ENCODE peak calls at places on chromosome 5, in seven cellular contexts. N is neural progenitor cell, O is K562, D is upper lobe of left lung, V is testis, W is AG04450, H is lower leg skin. C is an unnamed sample.

GRCh38 chr5:88680253-88681132 is 202.5 kb downstream of the MEF2C start:
- DNase-seq in N (peak), O (peak), D (peak), V (peak), W (no peak), H (peak), C (peak)

GRCh38 chr5:74127377-74128338 is 501.7 kb downstream of the ARHGEF28 start:
- DNase-seq in N (peak), O (no peak), D (no peak), V (peak), W (no peak), H (no peak), C (no peak)

GRCh38 chr5:35815089-35815936 is 41.4 kb upstream of the IL7R start:
- DNase-seq in N (peak), O (peak), D (no peak), V (no peak), W (no peak), H (no peak), C (no peak)

GRCh38 chr5:60354322-60354721 is 345.6 kb downstream of the DEPDC1B start:
- DNase-seq in N (no peak), O (no peak), D (no peak), V (no peak), W (no peak), H (no peak), C (no peak)

GRCh38 chr5:128572546-128573339 is 34.7 kb upstream of the FBN2 start:
- DNase-seq in N (no peak), O (no peak), D (no peak), V (no peak), W (no peak), H (no peak), C (no peak)

GRCh38 chr5:132766020-132766805 is 10.8 kb downstream of the SEPTIN8 start:
- DNase-seq in N (no peak), O (no peak), D (no peak), V (no peak), W (no peak), H (peak), C (no peak)

GRCh38 chr5:165871279-165871678 is 2365.9 kb downstream of the MAT2B start:
- DNase-seq in N (peak), O (no peak), D (no peak), V (no peak), W (no peak), H (no peak), C (no peak)

GRCh38 chr5:170228756-170229459 is 3.9 kb upstream of the C5orf58 start:
- DNase-seq in N (no peak), O (no peak), D (no peak), V (no peak), W (no peak), H (no peak), C (no peak)

GRCh38 chr5:141866111-141866510 is 12.1 kb downstream of the PCDH1 start:
- DNase-seq in N (no peak), O (no peak), D (peak), V (peak), W (no peak), H (no peak), C (no peak)

GRCh38 chr5:142618125-142618524 is 67.8 kb downstream of the FGF1 start:
- DNase-seq in N (no peak), O (no peak), D (no peak), V (no peak), W (peak), H (no peak), C (no peak)

GRCh38 chr5:143063175-143063970 is 293.2 kb downstream of the ARHGAP26 start:
- DNase-seq in N (no peak), O (no peak), D (no peak), V (peak), W (no peak), H (peak), C (no peak)

GRCh38 chr5:138596105-138596987 is 21.1 kb upstream of the HSPA9 start:
- DNase-seq in N (peak), O (no peak), D (no peak), V (no peak), W (no peak), H (no peak), C (no peak)

GRCh38 chr5:172910828-172911627 is 48.2 kb upstream of the RPL26L1 start:
- DNase-seq in N (peak), O (no peak), D (no peak), V (peak), W (no peak), H (peak), C (peak)
- TF ChIP-seq CTCF in N (peak), O (peak), D (peak), V (no peak), W (peak), H (no peak), C (no peak)

GRCh38 chr5:176181271-176181855 is 56.9 kb upstream of the SIMC1 start:
- DNase-seq in N (no peak), O (no peak), D (no peak), V (no peak), W (no peak), H (peak), C (no peak)

GRCh38 chr5:176180339-176180738 is 57.9 kb upstream of the SIMC1 start:
- DNase-seq in N (no peak), O (no peak), D (no peak), V (no peak), W (no peak), H (peak), C (no peak)

GRCh38 chr5:176183321-176184074 is 54.7 kb upstream of the SIMC1 start:
- DNase-seq in N (peak), O (no peak), D (no peak), V (peak), W (no peak), H (peak), C (no peak)

GRCh38 chr5:176178789-176179188 is 59.4 kb upstream of the SIMC1 start:
- DNase-seq in N (no peak), O (peak), D (no peak), V (no peak), W (no peak), H (peak), C (no peak)

GRCh38 chr5:176180781-176181180 is 57.4 kb upstream of the SIMC1 start:
- DNase-seq in N (no peak), O (peak), D (no peak), V (peak), W (no peak), H (peak), C (no peak)
- TF ChIP-seq CTCF in N (no peak), O (peak), D (no peak), V (no peak), W (no peak), H (no peak), C (no peak)

DNA sequence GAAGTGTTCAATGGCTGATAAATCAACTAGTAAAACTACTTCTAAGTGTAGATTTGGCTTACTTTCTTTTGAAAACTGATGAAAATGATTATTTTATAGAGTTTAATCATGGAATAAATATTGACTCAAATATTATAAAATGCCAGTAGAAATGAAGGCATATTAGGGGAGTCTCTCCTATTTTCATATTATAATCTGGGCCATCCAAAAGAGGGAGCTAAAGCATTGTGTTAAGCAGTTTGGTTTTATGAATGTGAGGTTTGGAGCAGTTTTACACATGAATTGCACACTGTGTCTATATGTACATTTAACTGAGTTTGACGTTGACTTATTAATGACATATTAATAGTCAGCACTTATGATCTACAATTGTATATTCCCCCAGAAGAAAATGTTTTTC is 17.4 kb downstream of the CDH9 start:
- DNase-seq in N (no peak), O (no peak), D (no peak), V (no peak), W (no peak), H (no peak), C (no peak)
- TF ChIP-seq CTCF in N (peak), O (no peak), D (no peak), V (peak), W (peak), H (no peak), C (no peak)

GRCh38 chr5:114780290-114780689 is 389.4 kb downstream of the TRIM36 start:
- DNase-seq in N (no peak), O (no peak), D (no peak), V (no peak), W (no peak), H (no peak), C (no peak)

GRCh38 chr5:114782217-114782616 is 387.5 kb downstream of the TRIM36 start:
- DNase-seq in N (no peak), O (no peak), D (peak), V (no peak), W (no peak), H (no peak), C (no peak)

DNA sequence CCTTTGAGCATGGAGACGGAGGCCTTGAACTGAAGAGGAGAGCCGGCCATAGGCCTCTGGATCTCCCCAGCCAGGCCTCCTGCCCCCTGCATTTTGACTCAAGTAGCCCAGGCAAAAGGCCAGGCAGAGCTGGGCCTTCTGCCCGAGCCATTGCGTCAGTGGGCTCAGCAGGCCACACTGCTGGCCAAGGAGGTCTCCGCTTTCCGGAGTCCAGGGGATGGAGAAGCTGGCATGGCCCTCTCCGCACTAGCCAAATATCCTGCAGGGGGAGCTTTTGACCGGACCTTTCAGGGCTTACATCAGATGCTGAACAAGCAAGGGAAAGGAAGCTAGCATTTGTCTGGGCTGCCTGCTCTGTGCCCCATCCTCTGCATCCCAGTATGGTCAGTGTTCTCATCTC is 386.8 kb downstream of the TRIM36 start:
- DNase-seq in N (peak), O (no peak), D (peak), V (no peak), W (no peak), H (no peak), C (no peak)
- TF ChIP-seq CTCF in N (peak), O (no peak), D (no peak), V (no peak), W (no peak), H (no peak), C (no peak)

DNA sequence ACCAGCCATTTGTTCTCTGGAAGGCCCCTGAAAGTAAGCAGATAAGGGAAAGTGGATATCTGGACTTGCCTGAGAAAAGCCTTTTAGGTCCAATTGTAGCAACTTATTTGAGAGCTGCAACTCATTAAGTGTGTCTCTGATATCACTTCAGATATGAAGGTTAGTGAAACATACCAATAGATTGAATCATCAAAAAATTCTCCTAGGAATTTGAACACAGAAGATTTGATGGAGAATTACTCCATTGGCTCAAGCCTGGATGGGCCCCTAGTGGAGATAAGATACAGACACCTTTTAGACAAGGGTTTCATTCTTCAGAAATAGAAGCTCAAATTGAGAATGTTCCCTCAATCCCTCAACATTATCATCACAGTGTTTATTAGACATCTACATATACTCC is 356.7 kb downstream of the NDUFS4 start:
- DNase-seq in N (no peak), O (peak), D (no peak), V (no peak), W (no peak), H (no peak), C (no peak)
- TF ChIP-seq CTCF in N (peak), O (no peak), D (no peak), V (no peak), W (peak), H (no peak), C (no peak)

C was measured in omental fat pad.